ENCODE peak calls at places on chromosomes 13 and 19, in six cellular contexts. D, Y, B, L, Z and U are unnamed samples.

GRCh38 chr19:12987781-12988180 is 7.5 kb upstream of the NFIX start:
- DNase-seq in D (no peak), Y (no peak), B (no peak), L (no peak), Z (no peak), U (no peak)

GRCh38 chr13:66691149-66691548 is 539.0 kb downstream of the PCDH9 start:
- DNase-seq in D (no peak), Y (no peak), B (no peak), L (no peak), Z (no peak), U (no peak)

GRCh38 chr19:5545984-5546383 is 21.8 kb downstream of the TINCR start:
- DNase-seq in D (no peak), Y (no peak), B (no peak), L (no peak), Z (no peak), U (no peak)

GRCh38 chr13:106649495-106649894 is 81.6 kb upstream of the ARGLU1 start:
- DNase-seq in D (no peak), Y (peak), B (no peak), L (peak), Z (peak), U (no peak)

GRCh38 chr19:52638601-52639000 is 446 bp upstream of the ZNF83 start:
- DNase-seq in D (no peak), Y (no peak), B (no peak), L (peak), Z (peak), U (no peak)

GRCh38 chr13:28866932-28867331 is 46.8 kb downstream of the MTUS2 start:
- DNase-seq in D (no peak), Y (no peak), B (no peak), L (no peak), Z (no peak), U (no peak)

GRCh38 chr19:18430417-18431144 is 7.4 kb downstream of the ISYNA1 start:
- DNase-seq in D (no peak), Y (no peak), B (no peak), L (no peak), Z (no peak), U (no peak)

GRCh38 chr19:4075373-4075772 is 8.7 kb upstream of the ZBTB7A start:
- DNase-seq in D (peak), Y (no peak), B (no peak), L (no peak), Z (no peak), U (no peak)

GRCh38 chr13:32309812-32310706 is 5.1 kb downstream of the ZAR1L start:
- DNase-seq in D (peak), Y (peak), B (no peak), L (no peak), Z (peak), U (no peak)

GRCh38 chr19:17779281-17779930 is 15.5 kb upstream of the B3GNT3 start:
- DNase-seq in D (peak), Y (peak), B (peak), L (peak), Z (no peak), U (no peak)

GRCh38 chr19:3983936-3984583 is 1.2 kb downstream of the EEF2 start:
- DNase-seq in D (peak), Y (peak), B (peak), L (peak), Z (no peak), U (no peak)

GRCh38 chr19:4007021-4007835 is at the start of gene PIAS4:
- DNase-seq in D (peak), Y (peak), B (peak), L (peak), Z (peak), U (peak)

GRCh38 chr19:49272204-49272603 is 52.8 kb downstream of the SLC6A16 start:
- DNase-seq in D (no peak), Y (peak), B (no peak), L (no peak), Z (peak), U (no peak)

GRCh38 chr19:34310494-34310981 is 54.5 kb upstream of the GPI start:
- DNase-seq in D (peak), Y (no peak), B (peak), L (no peak), Z (no peak), U (no peak)

GRCh38 chr13:30114586-30115256 is 192.6 kb downstream of the KATNAL1 start:
- DNase-seq in D (peak), Y (peak), B (peak), L (peak), Z (peak), U (peak)

GRCh38 chr19:13010038-13010991 is 15.0 kb downstream of the NFIX start:
- DNase-seq in D (no peak), Y (no peak), B (peak), L (no peak), Z (no peak), U (no peak)

GRCh38 chr13:61410669-61411297 is 4.9 kb downstream of the PCDH20 start:
- DNase-seq in D (no peak), Y (no peak), B (no peak), L (no peak), Z (peak), U (no peak)

GRCh38 chr19:56080669-56081401 is 40.3 kb downstream of the ZNF787 start:
- DNase-seq in D (peak), Y (no peak), B (peak), L (peak), Z (peak), U (peak)

GRCh38 chr13:40813662-40814454 is 24.4 kb downstream of the SLC25A15 start:
- DNase-seq in D (peak), Y (no peak), B (no peak), L (no peak), Z (peak), U (no peak)

GRCh38 chr19:2246801-2247361 is 2.2 kb upstream of the AMH start:
- DNase-seq in D (peak), Y (no peak), B (peak), L (peak), Z (no peak), U (no peak)

GRCh38 chr13:39581177-39581576 is 21.8 kb downstream of the LHFPL6 start:
- DNase-seq in D (no peak), Y (no peak), B (no peak), L (no peak), Z (no peak), U (no peak)

GRCh38 chr19:31436121-31436776 is 87.0 kb upstream of the TSHZ3 start:
- DNase-seq in D (no peak), Y (no peak), B (no peak), L (no peak), Z (no peak), U (no peak)

GRCh38 chr13:48636550-48636949 is 17.2 kb upstream of the CYSLTR2 start:
- DNase-seq in D (no peak), Y (no peak), B (no peak), L (no peak), Z (no peak), U (no peak)

GRCh38 chr19:53868892-53869804 is 1.5 kb downstream of the MYADM start:
- DNase-seq in D (peak), Y (peak), B (peak), L (peak), Z (peak), U (peak)
- TF ChIP-seq CTCF in D (peak), Y (peak), B (no peak), L (peak), Z (no peak), U (peak)

GRCh38 chr19:35978832-35979365 is 16.1 kb upstream of the SDHAF1 start:
- DNase-seq in D (no peak), Y (no peak), B (no peak), L (no peak), Z (no peak), U (no peak)

GRCh38 chr19:35975608-35976214 is 19.3 kb upstream of the SDHAF1 start:
- DNase-seq in D (no peak), Y (no peak), B (no peak), L (no peak), Z (peak), U (no peak)

GRCh38 chr19:35973487-35973886 is 21.5 kb upstream of the SDHAF1 start:
- DNase-seq in D (no peak), Y (no peak), B (no peak), L (peak), Z (no peak), U (no peak)

GRCh38 chr19:35978271-35978670 is 16.7 kb upstream of the SDHAF1 start:
- DNase-seq in D (no peak), Y (no peak), B (no peak), L (no peak), Z (no peak), U (no peak)

DNA sequence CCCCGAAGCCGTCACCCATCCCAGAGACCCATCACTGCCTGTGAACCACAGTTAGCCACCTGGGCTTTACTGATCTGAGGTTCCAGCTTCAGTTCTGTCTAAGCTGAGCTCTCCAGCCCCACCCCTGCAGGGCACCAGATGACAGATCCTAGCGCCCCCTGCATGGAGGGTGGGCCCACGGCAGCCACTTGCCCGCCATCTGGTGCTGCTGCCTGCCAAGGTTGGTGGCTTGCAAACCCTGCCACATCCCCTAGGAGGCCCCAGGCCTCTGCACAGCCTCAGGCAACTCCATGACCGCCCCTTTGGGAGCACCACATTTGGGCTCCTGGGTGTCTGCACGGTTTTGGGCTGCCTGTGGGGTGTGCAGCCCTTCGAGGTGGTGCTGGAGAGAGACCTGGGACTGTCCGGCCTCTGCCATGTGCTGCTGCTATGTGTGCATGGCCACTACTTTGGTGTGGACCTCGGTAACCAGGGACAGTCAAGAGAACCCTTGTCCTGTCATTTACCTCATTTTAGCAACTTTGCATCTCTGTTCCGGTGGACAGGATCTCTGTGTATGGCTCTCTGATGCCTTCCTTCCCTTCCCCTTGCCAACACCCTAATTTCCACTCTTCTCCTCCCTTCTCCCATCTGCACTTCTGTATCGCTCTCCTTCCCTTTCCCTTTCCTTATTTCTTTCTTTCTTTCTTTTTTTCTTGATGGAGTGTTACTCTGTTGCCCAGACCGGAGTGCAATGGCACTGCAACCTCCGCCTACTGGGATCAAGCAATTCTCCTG is 17.4 kb upstream of the SDHAF1 start:
- DNase-seq in D (no peak), Y (no peak), B (no peak), L (no peak), Z (no peak), U (no peak)
- TF ChIP-seq CTCF in D (no peak), Y (no peak), B (no peak), L (no peak), Z (no peak), U (peak)

DNA sequence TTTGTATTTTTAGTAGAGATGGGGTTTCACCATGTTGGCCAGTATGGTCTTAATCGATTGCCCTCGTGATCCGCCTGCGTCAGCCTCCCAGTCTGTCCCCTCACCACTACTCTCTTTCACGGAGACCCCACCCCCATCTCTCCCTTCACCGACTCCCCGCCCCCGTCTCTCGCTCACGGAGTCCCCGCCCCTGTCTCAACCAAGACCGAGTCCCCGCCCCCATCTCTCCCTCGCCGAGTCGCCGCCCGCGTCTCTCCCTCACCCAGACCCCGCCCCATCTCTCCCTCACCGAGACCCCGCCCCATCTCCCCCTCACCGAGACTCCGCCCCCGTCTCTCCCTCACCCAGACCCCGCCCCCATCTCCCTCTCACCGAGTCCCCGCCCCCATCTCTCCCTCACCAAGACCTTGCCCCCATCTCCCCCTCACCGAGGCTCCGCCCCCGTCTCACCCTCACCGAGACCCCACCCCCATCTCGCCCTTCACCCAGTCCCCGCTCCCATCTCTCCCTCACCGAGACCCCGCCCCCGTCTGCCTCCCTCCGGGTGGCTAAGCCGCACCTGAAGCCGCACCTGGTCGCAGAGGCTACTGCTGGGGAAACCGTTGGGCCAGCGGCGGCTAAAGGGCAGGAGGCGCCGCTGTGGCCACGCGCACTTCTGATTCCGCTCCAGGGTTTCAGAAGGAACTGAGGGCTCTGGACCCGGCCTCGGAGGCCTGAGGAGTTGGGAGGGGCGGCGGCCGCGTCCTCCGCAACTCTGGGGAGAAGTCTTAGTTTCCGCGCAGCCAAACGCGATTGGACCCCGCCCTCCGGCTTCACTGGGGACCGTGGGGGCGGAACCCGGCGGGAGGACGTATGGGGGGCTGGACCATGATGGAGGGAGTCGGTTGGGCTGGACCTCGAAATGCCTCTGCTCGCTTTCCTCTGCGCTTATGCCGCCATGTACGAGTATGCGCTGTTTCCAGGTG is 17.1 kb upstream of the ZNF846 start:
- DNase-seq in D (peak), Y (peak), B (peak), L (peak), Z (peak), U (peak)
- TF ChIP-seq CTCF in D (no peak), Y (no peak), B (no peak), L (no peak), Z (no peak), U (no peak)

DNA sequence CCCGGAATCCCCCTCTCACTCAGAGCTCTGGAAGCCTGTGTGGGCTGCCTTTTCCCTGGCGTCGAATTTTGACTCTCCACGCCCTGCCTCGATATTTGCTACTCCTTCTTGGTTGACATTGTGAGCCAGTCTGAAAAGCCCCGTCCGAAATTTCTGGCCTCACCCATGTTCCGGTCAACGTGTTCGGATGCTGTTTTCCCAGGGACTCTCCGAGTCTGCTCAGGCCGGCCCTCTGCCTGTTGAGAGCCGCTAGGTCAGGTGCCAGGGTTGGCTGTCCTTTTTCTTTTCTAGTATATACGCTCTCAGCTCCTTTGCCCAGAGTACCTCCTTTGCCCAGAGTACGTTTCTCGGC is 6.8 kb upstream of the DGKH start:
- DNase-seq in D (peak), Y (peak), B (peak), L (peak), Z (peak), U (no peak)
- TF ChIP-seq CTCF in D (no peak), Y (peak), B (peak), L (peak), Z (peak), U (peak)

DNA sequence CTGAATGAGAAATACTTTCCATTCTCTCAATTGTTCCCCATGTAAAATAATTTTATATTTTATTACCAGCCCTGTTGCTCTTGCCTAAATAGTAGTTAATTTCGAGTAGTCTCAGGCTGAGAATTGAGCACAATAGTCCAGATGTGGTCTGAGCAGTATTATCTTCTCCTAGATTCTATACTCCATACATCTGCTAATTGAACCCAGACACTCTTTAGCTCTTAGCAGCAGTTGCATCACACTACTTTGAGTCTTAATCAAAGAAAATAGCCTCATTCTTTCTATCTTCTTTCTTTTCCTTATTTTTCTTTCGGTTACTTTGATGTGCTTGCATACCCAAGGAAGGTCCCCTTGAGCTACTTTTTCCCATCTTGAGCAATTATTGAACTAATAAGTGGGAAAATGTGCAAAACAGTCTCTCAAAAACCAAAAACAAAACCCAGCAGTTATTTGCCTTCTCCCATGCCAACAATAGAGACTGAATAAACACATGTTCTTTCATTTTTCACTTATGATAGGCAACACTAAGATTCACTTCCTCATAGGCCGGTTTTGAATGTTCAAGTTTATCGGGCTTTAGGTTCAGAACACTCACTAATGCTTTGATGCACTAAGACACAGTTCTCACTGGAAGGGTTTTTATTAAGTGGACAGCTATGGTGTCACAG is 204.5 kb downstream of the POU4F1 start:
- DNase-seq in D (no peak), Y (no peak), B (no peak), L (no peak), Z (no peak), U (no peak)
- TF ChIP-seq CTCF in D (no peak), Y (no peak), B (no peak), L (no peak), Z (no peak), U (no peak)

GRCh38 chr13:37648604-37649003 is 50.0 kb upstream of the POSTN start:
- DNase-seq in D (no peak), Y (no peak), B (no peak), L (no peak), Z (no peak), U (no peak)

GRCh38 chr13:37651891-37652290 is 53.3 kb upstream of the POSTN start:
- DNase-seq in D (no peak), Y (no peak), B (no peak), L (no peak), Z (no peak), U (no peak)

GRCh38 chr13:37652596-37652995 is 54.0 kb upstream of the POSTN start:
- DNase-seq in D (no peak), Y (no peak), B (no peak), L (no peak), Z (no peak), U (no peak)

GRCh38 chr13:37647038-37647650 is 48.6 kb upstream of the POSTN start:
- DNase-seq in D (no peak), Y (no peak), B (no peak), L (no peak), Z (no peak), U (no peak)

DNA sequence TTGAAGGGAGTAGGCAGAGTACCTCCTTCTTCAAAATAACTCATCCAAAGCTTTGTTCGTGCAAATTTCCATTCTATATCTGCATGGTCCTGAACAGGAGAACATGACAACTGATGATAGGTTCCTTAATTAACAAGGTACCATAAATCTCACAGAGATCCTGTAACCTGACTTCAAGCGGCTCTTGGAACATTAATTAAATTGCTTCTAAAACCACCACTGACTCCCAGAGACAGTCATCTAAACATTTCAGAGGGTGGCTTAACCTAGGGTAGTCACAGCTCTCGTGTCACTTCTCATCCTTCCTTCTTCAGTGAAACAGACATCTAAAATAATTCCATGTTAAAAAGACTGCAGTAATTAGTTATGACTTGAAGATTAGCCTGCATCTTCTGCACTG is 52.8 kb upstream of the POSTN start:
- DNase-seq in D (no peak), Y (no peak), B (no peak), L (no peak), Z (no peak), U (no peak)
- TF ChIP-seq CTCF in D (no peak), Y (no peak), B (no peak), L (no peak), Z (no peak), U (no peak)

GRCh38 chr13:112959701-112960542 is 9.1 kb upstream of the MCF2L start:
- DNase-seq in D (no peak), Y (no peak), B (peak), L (no peak), Z (no peak), U (peak)
- TF ChIP-seq CTCF in D (no peak), Y (no peak), B (no peak), L (no peak), Z (no peak), U (no peak)